ENCODE peak calls at places on chromosomes 11 and 22, in four cellular contexts. One of them, this sample, is unnamed.

GRCh38 chr11:6127881-6128280 is 20.4 kb downstream of the OR56B4 start:
- DNase-seq in HepG2: no peak
- DNase-seq in H1: no peak
- DNase-seq in K562: no peak
- DNase-seq in this sample: peak; percentile 61

GRCh38 chr11:116172156-116172555 is 600.6 kb downstream of the BUD13 start:
- DNase-seq in HepG2: no peak
- DNase-seq in K562: no peak
- DNase-seq in H1: no peak
- DNase-seq in this sample: no peak

GRCh38 chr22:27716074-27716473 is 85.5 kb downstream of the MN1 start:
- DNase-seq in H1: no peak
- DNase-seq in K562: no peak
- DNase-seq in HepG2: no peak
- DNase-seq in this sample: no peak

GRCh38 chr11:19027829-19028595 is 32.5 kb downstream of the MRGPRX2 start:
- DNase-seq in H1: no peak
- DNase-seq in K562: no peak
- DNase-seq in HepG2: peak; percentile 29
- DNase-seq in this sample: peak; percentile 22

GRCh38 chr11:59555601-59556114 is 44.3 kb downstream of the OR4D9 start:
- DNase-seq in HepG2: no peak
- DNase-seq in H1: no peak
- DNase-seq in K562: no peak
- DNase-seq in this sample: no peak

GRCh38 chr11:104001474-104001873 is 35.0 kb upstream of the DDI1 start:
- DNase-seq in H1: no peak
- DNase-seq in HepG2: no peak
- DNase-seq in K562: no peak
- DNase-seq in this sample: no peak

GRCh38 chr22:48646216-48646925 is 1181.3 kb downstream of the BRD1 start:
- DNase-seq in H1: no peak
- DNase-seq in HepG2: no peak
- DNase-seq in K562: no peak
- DNase-seq in this sample: no peak

GRCh38 chr11:103091441-103091809 is 535 bp downstream of the DCUN1D5 start:
- DNase-seq in H1: no peak
- DNase-seq in K562: no peak
- DNase-seq in HepG2: peak; percentile 32
- DNase-seq in this sample: peak; percentile 34

GRCh38 chr11:110000045-110000502 is 93.1 kb upstream of the ZC3H12C start:
- DNase-seq in H1: no peak
- DNase-seq in HepG2: no peak
- DNase-seq in K562: no peak
- DNase-seq in this sample: peak; percentile 24

DNA sequence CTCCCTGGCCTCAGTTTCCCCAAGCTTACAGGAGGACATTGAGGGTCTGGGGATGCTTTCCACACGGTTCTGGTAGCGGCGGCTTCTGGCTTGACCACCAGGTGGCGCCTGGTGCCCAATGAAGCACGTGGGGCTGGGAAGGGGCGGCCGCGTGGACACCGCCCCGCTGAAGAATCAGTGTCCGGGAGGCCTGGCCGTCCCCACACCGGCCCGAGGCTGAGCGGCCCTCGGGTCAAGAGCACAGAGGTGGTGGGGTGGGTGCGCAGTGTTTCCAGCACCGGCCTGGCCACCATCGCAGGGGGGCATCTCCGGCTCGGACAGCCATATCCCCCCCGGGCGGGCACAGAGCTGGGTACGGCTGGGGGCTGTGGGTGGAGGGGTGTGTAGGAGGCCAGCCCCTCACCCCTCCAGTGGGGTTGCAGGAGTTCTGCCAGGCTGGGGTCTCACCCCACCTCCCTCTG is 27.8 kb upstream of the PPARA start:
- DNase-seq in HepG2: peak; percentile 37
- DNase-seq in K562: peak; percentile 84
- DNase-seq in H1: no peak
- DNase-seq in this sample: peak; percentile 43
- TF ChIP-seq JUN in HepG2: no peak
- TF ChIP-seq JUN in K562: no peak
- TF ChIP-seq JUN in H1: no peak
- TF ChIP-seq JUN in this sample: no peak

GRCh38 chr11:122733301-122733686 is 77.8 kb downstream of the UBASH3B start:
- DNase-seq in HepG2: no peak
- DNase-seq in H1: no peak
- DNase-seq in K562: no peak
- DNase-seq in this sample: peak; percentile 99
- H3K27me3 ChIP-seq in HepG2: no peaks in the 10 kb centered on the region
- H3K27me3 ChIP-seq in H1: no peaks in the 10 kb centered on the region
- H3K27me3 ChIP-seq in K562: no peaks in the 10 kb centered on the region
- H3K27me3 ChIP-seq in this sample: no peaks in the 10 kb centered on the region

GRCh38 chr11:122784325-122785155 is 53.8 kb upstream of the CRTAM start:
- DNase-seq in HepG2: no peak
- DNase-seq in H1: no peak
- DNase-seq in K562: no peak
- DNase-seq in this sample: peak; percentile 73
- H3K9ac ChIP-seq in HepG2: no peak overlapping the region
- H3K9ac ChIP-seq in H1: no peak overlapping the region
- H3K9ac ChIP-seq in K562: no peak overlapping the region
- H3K9ac ChIP-seq in this sample: no peak overlapping the region

GRCh38 chr11:131463609-131464008 is 93.2 kb downstream of the NTM start:
- DNase-seq in K562: no peak
- DNase-seq in H1: no peak
- DNase-seq in HepG2: no peak
- DNase-seq in this sample: no peak

GRCh38 chr11:131463162-131463561 is 92.7 kb downstream of the NTM start:
- DNase-seq in HepG2: no peak
- DNase-seq in K562: no peak
- DNase-seq in H1: no peak
- DNase-seq in this sample: no peak

GRCh38 chr11:131462622-131463021 is 92.2 kb downstream of the NTM start:
- DNase-seq in K562: no peak
- DNase-seq in HepG2: no peak
- DNase-seq in H1: no peak
- DNase-seq in this sample: no peak

GRCh38 chr11:131458421-131458820 is 88.0 kb downstream of the NTM start:
- DNase-seq in HepG2: no peak
- DNase-seq in K562: no peak
- DNase-seq in H1: no peak
- DNase-seq in this sample: no peak

DNA sequence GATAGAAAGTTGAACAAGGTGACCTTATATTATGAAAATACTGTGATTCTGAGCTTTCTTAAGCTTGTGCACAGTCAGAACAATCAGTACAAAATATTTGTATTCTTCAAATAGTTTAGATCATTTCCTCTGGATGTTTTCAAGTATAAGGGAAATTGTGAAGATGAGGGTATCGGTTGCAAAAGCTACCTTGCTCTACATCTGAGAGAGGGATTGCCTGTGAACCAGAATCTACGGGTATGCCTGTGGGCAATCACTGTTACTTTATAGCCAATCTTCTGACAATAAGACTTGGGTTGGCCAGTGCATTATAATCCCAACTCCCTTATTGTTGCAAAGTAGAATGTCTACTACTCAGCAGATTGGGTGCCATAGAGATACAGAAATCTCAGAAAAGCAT is 90.5 kb downstream of the NTM start:
- DNase-seq in K562: no peak
- DNase-seq in HepG2: no peak
- DNase-seq in H1: no peak
- DNase-seq in this sample: no peak
- TF ChIP-seq JUN in K562: no peak
- TF ChIP-seq JUN in HepG2: no peak
- TF ChIP-seq JUN in H1: no peak
- TF ChIP-seq JUN in this sample: no peak

GRCh38 chr11:61092908-61093763 is 9.2 kb upstream of the CD5 start:
- DNase-seq in H1: no peak
- DNase-seq in K562: no peak
- DNase-seq in HepG2: no peak
- DNase-seq in this sample: no peak
- H3K27me3 ChIP-seq in H1: no peaks in the 10 kb centered on the region
- H3K27me3 ChIP-seq in K562: peaks cover 2% of the 10 kb centered on the region
- H3K27me3 ChIP-seq in HepG2: peaks cover 10% of the 10 kb centered on the region
- H3K27me3 ChIP-seq in this sample: no peaks in the 10 kb centered on the region

This sample was measured in endothelial cell of umbilical vein.